ENCODE peak calls at places on chromosome 1, in six cellular contexts. K is kidney; I is AG09309; W is PC-9; B is mucosa of descending colon; X is CD4-positive, alpha-beta T cell. T is an unnamed sample.

GRCh38 chr1:41391834-41392527 is 30.7 kb downstream of the FOXO6 start:
- DNase-seq in K (no peak), W (peak; percentile 21), B (no peak), X (no peak), I (no peak), T (no peak)

GRCh38 chr1:94527447-94528031 is 14.0 kb downstream of the F3 start:
- DNase-seq in W (peak; percentile 99), I (no peak), X (no peak), B (no peak), K (no peak), T (no peak)

GRCh38 chr1:61853545-61853944 is 111.3 kb downstream of the PATJ start:
- DNase-seq in K (no peak), X (no peak), B (no peak), I (peak; percentile 11), W (no peak), T (no peak)

GRCh38 chr1:145985502-145986439 is 10.6 kb downstream of the TXNIP start:
- DNase-seq in K (no peak), I (no peak), W (peak; percentile 78), B (peak; percentile 59), X (no peak), T (no peak)

GRCh38 chr1:88169939-88170338 is 514.1 kb upstream of the PKN2 start:
- DNase-seq in I (no peak), W (no peak), X (no peak), B (no peak), K (no peak), T (no peak)

GRCh38 chr1:167401260-167401873 is 117.0 kb downstream of the CD247 start:
- DNase-seq in B (peak; percentile 58), I (no peak), X (peak; percentile 24), K (no peak), W (peak; percentile 54), T (peak; percentile 15)

GRCh38 chr1:242431786-242432185 is 92.7 kb downstream of the PLD5 start:
- DNase-seq in B (no peak), W (no peak), K (no peak), I (no peak), X (no peak), T (no peak)

GRCh38 chr1:212477680-212478466 is 45.2 kb downstream of the NENF start:
- DNase-seq in K (peak; percentile 12), W (no peak), X (no peak), B (peak; percentile 57), I (no peak), T (no peak)

GRCh38 chr1:70826428-70826827 is 221.2 kb downstream of the PTGER3 start:
- DNase-seq in K (no peak), W (no peak), B (no peak), X (no peak), I (no peak), T (no peak)

GRCh38 chr1:239527046-239527693 is 140.8 kb downstream of the CHRM3 start:
- DNase-seq in K (no peak), X (no peak), W (no peak), B (no peak), I (no peak), T (no peak)

GRCh38 chr1:174742805-174743653 is 256.7 kb upstream of the CACYBP start:
- DNase-seq in B (no peak), X (no peak), W (no peak), K (no peak), I (no peak), T (no peak)

GRCh38 chr1:28668956-28669719 is 554 bp downstream of the GMEB1 start:
- DNase-seq in W (no peak), X (peak; percentile 76), K (peak; percentile 87), I (no peak), B (peak; percentile 78), T (no peak)

GRCh38 chr1:28663871-28664470 is 4.6 kb upstream of the GMEB1 start:
- DNase-seq in K (no peak), X (no peak), I (no peak), W (no peak), B (no peak), T (no peak)

GRCh38 chr1:28671254-28671780 is 2.7 kb downstream of the GMEB1 start:
- DNase-seq in X (no peak), K (no peak), B (no peak), W (no peak), I (no peak), T (no peak)

GRCh38 chr1:28666806-28667205 is 1.8 kb upstream of the GMEB1 start:
- DNase-seq in X (no peak), B (no peak), K (no peak), I (no peak), W (no peak), T (no peak)

GRCh38 chr1:28668191-28668955 is at the start of gene GMEB1:
- DNase-seq in I (no peak), K (peak; percentile 95), W (peak; percentile 69), X (peak; percentile 84), B (peak; percentile 91), T (peak; percentile 42)
- TF ChIP-seq CTCF in I (no peak), K (no peak), W (no peak), X (no peak), B (no peak), T (no peak)

GRCh38 chr1:92301021-92301420 is 2.2 kb downstream of the RPAP2 start:
- DNase-seq in W (no peak), B (no peak), I (no peak), K (no peak), X (no peak), T (no peak)

GRCh38 chr1:92299477-92300125 is 742 bp downstream of the RPAP2 start:
- DNase-seq in I (no peak), K (no peak), B (no peak), X (no peak), W (no peak), T (no peak)

GRCh38 chr1:92298213-92298572 is 594 bp downstream of the GLMN start:
- DNase-seq in K (no peak), W (no peak), X (no peak), I (no peak), B (no peak), T (no peak)

DNA sequence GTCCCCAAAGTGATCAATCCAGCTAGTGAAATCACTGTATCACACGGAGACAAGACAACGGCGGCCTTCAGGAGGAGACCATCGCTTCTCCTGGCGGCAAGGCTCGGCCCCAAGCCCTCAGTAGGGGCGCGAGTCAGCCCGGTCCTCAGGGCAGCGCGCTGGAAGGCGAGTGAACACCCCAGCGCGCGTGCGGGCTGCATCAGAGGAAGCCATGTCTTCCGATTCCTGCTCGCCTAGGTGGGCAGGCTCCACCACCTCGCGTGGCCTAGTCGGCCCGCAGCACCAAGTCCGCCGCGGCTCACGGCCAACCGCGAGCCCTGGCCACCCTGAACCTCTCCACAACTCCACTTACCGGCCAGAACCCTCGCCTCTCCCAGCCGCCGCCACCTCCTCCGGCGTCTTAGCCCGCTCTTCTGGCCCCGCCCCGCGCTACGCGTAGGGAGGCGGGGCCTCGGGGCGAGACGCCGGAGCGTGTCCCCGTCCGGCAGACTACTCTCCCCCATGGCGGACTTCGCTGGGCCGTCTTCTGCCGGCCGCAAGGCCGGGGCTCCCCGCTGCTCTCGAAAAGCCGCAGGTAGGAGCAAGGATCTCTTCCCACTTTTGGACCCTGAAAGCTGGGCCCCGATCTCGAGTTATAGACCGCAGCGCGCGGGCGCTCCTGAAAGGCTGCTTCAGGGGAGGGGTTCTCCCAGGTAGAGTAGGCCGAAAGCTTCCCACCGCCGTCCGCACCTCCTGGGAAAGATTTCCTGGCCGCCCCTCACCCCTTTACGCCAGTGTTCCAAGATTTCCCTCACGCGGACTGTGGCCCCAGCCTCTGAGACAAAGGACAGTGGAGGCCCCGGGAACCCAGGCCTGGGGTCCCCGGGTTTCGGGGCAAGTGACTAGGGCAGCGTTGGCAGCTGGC is at the start of the genes GLMN and RPAP2:
- DNase-seq in X (peak; percentile 66), W (peak; percentile 73), I (peak; percentile 46), K (peak; percentile 94), B (peak; percentile 87), T (no peak)
- TF ChIP-seq CTCF in X (no peak), W (no peak), I (peak; percentile 7), K (no peak), B (no peak), T (no peak)

GRCh38 chr1:24535021-24535424 is 20.9 kb upstream of the NCMAP start:
- DNase-seq in B (peak; percentile 58), X (peak; percentile 74), I (no peak), K (no peak), W (no peak), T (no peak)
- TF ChIP-seq CTCF in B (no peak), X (no peak), I (no peak), K (no peak), W (no peak), T (no peak)

DNA sequence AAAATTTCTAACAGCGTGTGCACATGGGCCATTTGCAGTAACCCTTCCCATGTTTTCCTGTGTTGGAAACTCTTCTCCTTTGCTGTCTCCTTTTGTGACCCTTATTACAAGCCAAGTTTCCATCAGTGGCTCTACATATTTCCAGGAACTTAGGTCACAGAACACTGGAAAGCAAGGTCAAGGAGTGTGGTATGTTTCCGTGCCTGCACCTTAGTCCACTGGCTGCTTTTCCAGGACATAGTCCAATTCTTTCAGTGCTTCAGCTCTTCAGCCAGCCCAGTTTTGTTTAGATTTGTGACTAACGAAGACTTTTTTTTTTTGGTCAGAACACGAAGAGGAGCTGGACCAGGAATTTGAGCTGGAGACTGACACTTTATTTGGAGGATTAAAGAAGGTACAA is 33.8 kb downstream of the HHAT start:
- DNase-seq in I (no peak), X (no peak), B (no peak), K (no peak), W (no peak), T (no peak)
- TF ChIP-seq CTCF in I (no peak), X (no peak), B (no peak), K (no peak), W (no peak), T (no peak)

GRCh38 chr1:31336687-31337467 is 36.0 kb downstream of the FABP3 start:
- DNase-seq in K (no peak), B (no peak), X (no peak), I (no peak), W (no peak), T (no peak)

DNA sequence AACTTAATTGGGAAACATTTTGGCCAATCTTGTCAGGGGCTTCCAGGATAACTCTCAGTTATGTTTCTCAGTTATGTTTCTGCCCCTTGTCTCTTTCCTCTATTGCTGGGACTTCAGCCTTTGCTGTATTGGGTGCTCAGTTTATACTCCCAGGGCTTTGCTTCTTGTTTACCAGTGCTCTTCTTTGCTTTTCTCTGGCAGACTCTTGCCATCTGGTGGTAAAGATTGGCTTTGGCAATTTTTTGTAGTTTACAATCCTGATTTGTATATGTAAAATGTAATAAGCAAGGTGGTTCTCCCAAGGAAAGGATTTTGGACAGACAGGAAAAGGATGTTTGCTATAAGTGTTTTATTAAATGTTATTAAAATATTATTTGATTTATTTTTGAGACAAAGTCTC is 37.9 kb downstream of the FABP3 start:
- DNase-seq in K (no peak), B (no peak), X (no peak), I (peak; percentile 21), W (no peak), T (peak; percentile 22)
- TF ChIP-seq CTCF in K (peak; percentile 57), B (no peak), X (peak; percentile 30), I (peak; percentile 64), W (peak; percentile 54), T (peak; percentile 64)

DNA sequence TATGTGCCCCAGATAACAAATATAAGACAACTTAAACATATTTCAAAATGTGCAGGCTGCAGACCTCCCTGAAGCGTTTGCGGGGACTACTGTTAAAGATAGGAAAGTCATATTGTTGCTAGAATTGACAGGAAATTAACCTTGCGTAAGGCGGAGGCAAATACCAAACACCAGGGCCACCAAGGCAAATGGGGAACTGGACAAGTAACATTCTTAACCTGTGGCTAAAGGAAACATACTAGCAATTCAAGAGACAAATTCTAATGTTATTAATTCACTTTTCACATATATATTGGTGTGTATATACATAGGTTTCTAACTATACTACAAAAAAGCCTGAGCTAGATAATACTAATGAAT is 6.8 kb downstream of the HAPLN2 start:
- DNase-seq in K (no peak), X (no peak), I (no peak), W (peak; percentile 39), B (no peak), T (no peak)
- TF ChIP-seq CTCF in K (no peak), X (peak; percentile 53), I (no peak), W (no peak), B (no peak), T (no peak)